ENCODE peak calls at places on chromosome 6, in five cellular contexts. X is IMR-90, Q is fibroblast of pulmonary artery, P is adrenal gland, V is brain microvascular endothelial cell. A is an unnamed sample.

GRCh38 chr6:43705996-43706395 is 18.4 kb upstream of the MRPS18A start:
- DNase-seq in X (peak), Q (peak), P (no peak), V (peak), A (no peak)

GRCh38 chr6:132919476-132919875 is 105.1 kb downstream of the RPS12 start:
- DNase-seq in X (peak), Q (peak), P (peak), V (peak), A (no peak)

GRCh38 chr6:6624269-6624668 is 35.7 kb downstream of the LY86 start:
- DNase-seq in X (no peak), Q (no peak), P (no peak), V (no peak), A (no peak)

GRCh38 chr6:5175635-5176034 is 85.1 kb downstream of the LYRM4 start:
- DNase-seq in X (no peak), Q (no peak), P (no peak), V (no peak), A (no peak)

GRCh38 chr6:36779227-36779626 is 60.0 kb downstream of the CPNE5 start:
- DNase-seq in X (no peak), Q (no peak), P (no peak), V (no peak), A (no peak)

GRCh38 chr6:21500894-21501293 is 92.7 kb upstream of the SOX4 start:
- DNase-seq in X (no peak), Q (no peak), P (no peak), V (no peak), A (no peak)

GRCh38 chr6:106974337-106974998 is at the start of gene CD24:
- DNase-seq in X (no peak), Q (no peak), P (no peak), V (no peak), A (no peak)

GRCh38 chr6:35026434-35027222 is 114.5 kb downstream of the TCP11 start:
- DNase-seq in X (no peak), Q (peak), P (no peak), V (no peak), A (no peak)

GRCh38 chr6:41940759-41941279 is 789 bp downstream of the CCND3 start:
- DNase-seq in X (peak), Q (peak), P (peak), V (no peak), A (no peak)

GRCh38 chr6:21529431-21529830 is 64.1 kb upstream of the SOX4 start:
- DNase-seq in X (no peak), Q (no peak), P (no peak), V (no peak), A (no peak)

GRCh38 chr6:22149501-22150490 is 147.0 kb downstream of the PRL start:
- DNase-seq in X (peak), Q (peak), P (peak), V (peak), A (no peak)

GRCh38 chr6:38215225-38215624 is 395.7 kb downstream of the ZFAND3 start:
- DNase-seq in X (no peak), Q (no peak), P (no peak), V (no peak), A (no peak)

GRCh38 chr6:139522471-139523220 is 148.2 kb upstream of the CITED2 start:
- DNase-seq in X (no peak), Q (no peak), P (no peak), V (no peak), A (no peak)

GRCh38 chr6:79928478-79928998 is 18.8 kb downstream of the ELOVL4 start:
- DNase-seq in X (no peak), Q (no peak), P (no peak), V (no peak), A (no peak)

GRCh38 chr6:111200823-111201134 is 113.5 kb downstream of the SLC16A10 start:
- DNase-seq in X (no peak), Q (no peak), P (no peak), V (no peak), A (no peak)

GRCh38 chr6:77089776-77090175 is 373.5 kb downstream of the HTR1B start:
- DNase-seq in X (peak), Q (peak), P (no peak), V (no peak), A (no peak)

GRCh38 chr6:41470341-41471063 is 75.7 kb upstream of the FOXP4 start:
- DNase-seq in X (no peak), Q (peak), P (peak), V (peak), A (peak)

GRCh38 chr6:36998723-36999466 is 6.6 kb upstream of the FGD2 start:
- DNase-seq in X (no peak), Q (no peak), P (no peak), V (no peak), A (no peak)

GRCh38 chr6:45569210-45569945 is 191.6 kb upstream of the SUPT3H start:
- DNase-seq in X (no peak), Q (no peak), P (no peak), V (no peak), A (no peak)

GRCh38 chr6:54981647-54982046 is 135.1 kb downstream of the FAM83B start:
- DNase-seq in X (peak), Q (no peak), P (no peak), V (peak), A (no peak)

GRCh38 chr6:29829766-29830165 is 2.1 kb downstream of the HLA-G start:
- DNase-seq in X (no peak), Q (no peak), P (no peak), V (no peak), A (no peak)

GRCh38 chr6:29830409-29830808 is 2.8 kb downstream of the HLA-G start:
- DNase-seq in X (no peak), Q (no peak), P (no peak), V (no peak), A (no peak)

GRCh38 chr6:29839917-29840316 is 12.3 kb downstream of the HLA-G start:
- DNase-seq in X (no peak), Q (no peak), P (no peak), V (no peak), A (no peak)

GRCh38 chr6:29831776-29832175 is 4.2 kb downstream of the HLA-G start:
- DNase-seq in X (no peak), Q (no peak), P (no peak), V (no peak), A (no peak)

GRCh38 chr6:29834564-29835436 is 7.2 kb downstream of the HLA-G start:
- DNase-seq in X (no peak), Q (peak), P (peak), V (no peak), A (no peak)
- TF ChIP-seq CTCF in X (peak), Q (peak), P (peak), V (peak), A (peak)

DNA sequence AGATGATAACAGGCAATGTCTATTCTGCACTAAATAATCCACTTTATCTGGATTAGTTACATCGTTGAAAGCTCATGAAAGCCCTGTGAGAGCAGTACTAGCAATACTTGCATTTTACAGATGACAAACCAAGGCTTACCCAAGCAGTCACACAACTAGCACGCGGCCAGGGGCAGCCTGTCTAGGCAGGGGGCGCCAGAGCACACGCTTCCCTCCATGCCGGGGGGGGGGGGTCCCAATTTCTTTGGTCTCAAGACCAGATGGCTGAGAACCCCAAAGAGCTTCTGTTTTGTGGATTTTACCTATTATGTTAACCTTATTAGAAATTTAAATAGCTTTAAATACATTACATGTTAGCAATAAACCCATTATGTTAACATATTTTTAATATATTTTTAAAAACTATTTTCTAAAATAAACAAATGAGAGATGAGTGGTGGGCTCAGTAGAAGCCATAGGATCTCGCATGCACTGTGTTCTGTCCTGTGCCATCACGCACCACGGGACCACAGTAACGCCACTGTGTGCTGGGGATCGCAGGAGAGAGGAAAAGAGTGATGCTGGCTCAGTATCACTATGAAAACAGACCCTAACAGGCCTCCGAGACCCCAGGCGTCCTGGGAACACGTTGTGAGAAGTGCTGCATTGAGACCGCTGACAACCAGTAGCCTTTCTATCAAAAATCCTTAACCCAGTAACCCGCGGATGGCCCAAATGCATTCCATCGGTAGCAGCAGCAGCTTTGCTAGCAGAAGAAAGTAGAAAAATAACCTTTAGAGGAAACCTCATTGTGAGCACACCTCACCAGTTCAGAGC is 5.3 kb upstream of the PRR18 start:
- DNase-seq in X (peak), Q (peak), P (peak), V (no peak), A (no peak)
- TF ChIP-seq CTCF in X (peak), Q (peak), P (peak), V (peak), A (peak)

GRCh38 chr6:12395898-12396297 is 105.7 kb downstream of the EDN1 start:
- DNase-seq in X (no peak), Q (peak), P (no peak), V (no peak), A (no peak)
- TF ChIP-seq CTCF in X (peak), Q (peak), P (peak), V (peak), A (no peak)

GRCh38 chr6:15770347-15771143 is 107.7 kb upstream of the DTNBP1 start:
- DNase-seq in X (peak), Q (peak), P (peak), V (no peak), A (no peak)
- TF ChIP-seq CTCF in X (no peak), Q (no peak), P (no peak), V (no peak), A (no peak)

GRCh38 chr6:14367296-14367695 is 249.7 kb downstream of the CD83 start:
- DNase-seq in X (no peak), Q (no peak), P (no peak), V (no peak), A (no peak)

GRCh38 chr6:14369717-14370116 is 252.1 kb downstream of the CD83 start:
- DNase-seq in X (no peak), Q (no peak), P (no peak), V (no peak), A (no peak)

GRCh38 chr6:14365393-14365792 is 247.8 kb downstream of the CD83 start:
- DNase-seq in X (peak), Q (peak), P (no peak), V (peak), A (no peak)

GRCh38 chr6:14366880-14367279 is 249.3 kb downstream of the CD83 start:
- DNase-seq in X (no peak), Q (no peak), P (no peak), V (no peak), A (no peak)

DNA sequence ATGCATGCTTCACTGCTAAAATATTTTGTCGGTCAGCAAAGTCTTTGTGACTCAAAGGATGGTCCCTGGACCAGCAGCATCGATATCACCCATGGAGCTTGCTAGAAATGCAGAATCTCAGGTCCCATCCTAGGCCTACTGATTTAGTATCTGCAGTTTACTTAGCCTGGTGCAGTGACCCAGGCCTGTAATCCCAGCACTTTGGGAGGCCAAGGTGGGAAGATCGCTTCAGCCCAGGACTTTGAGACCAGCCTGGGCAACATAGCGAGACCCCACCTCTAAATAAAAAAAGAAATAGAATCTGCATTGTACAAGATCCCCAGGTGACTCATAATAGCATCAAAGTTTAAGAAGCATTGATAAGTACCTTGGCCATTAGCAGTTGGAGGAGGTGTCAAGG is 248.7 kb downstream of the CD83 start:
- DNase-seq in X (no peak), Q (no peak), P (no peak), V (no peak), A (no peak)
- TF ChIP-seq CTCF in X (no peak), Q (no peak), P (no peak), V (no peak), A (no peak)

DNA sequence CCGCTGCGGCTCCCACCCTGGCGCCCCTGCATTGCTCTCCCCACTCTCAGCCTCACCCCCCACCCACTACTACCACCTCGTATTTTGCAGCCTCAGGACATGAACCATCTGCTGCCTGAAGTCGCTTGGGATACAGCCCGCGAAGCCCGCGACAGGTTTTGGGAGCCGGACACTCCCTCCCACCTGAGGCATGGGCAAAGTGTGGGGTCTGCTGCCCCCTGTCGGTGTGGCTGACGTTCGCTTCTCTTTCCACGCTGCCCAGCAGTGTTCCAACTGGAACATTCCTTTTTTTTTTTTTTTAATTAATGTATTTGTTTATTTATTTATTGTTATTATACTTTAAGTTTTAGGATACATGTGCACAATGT is 15.3 kb upstream of the LPA start:
- DNase-seq in X (no peak), Q (no peak), P (peak), V (no peak), A (no peak)
- TF ChIP-seq CTCF in X (no peak), Q (no peak), P (no peak), V (peak), A (no peak)

GRCh38 chr6:26569433-26569764 is 27.4 kb upstream of the ABT1 start:
- DNase-seq in X (no peak), Q (no peak), P (no peak), V (no peak), A (no peak)
- TF ChIP-seq CTCF in X (no peak), Q (no peak), P (no peak), V (no peak), A (no peak)

DNA sequence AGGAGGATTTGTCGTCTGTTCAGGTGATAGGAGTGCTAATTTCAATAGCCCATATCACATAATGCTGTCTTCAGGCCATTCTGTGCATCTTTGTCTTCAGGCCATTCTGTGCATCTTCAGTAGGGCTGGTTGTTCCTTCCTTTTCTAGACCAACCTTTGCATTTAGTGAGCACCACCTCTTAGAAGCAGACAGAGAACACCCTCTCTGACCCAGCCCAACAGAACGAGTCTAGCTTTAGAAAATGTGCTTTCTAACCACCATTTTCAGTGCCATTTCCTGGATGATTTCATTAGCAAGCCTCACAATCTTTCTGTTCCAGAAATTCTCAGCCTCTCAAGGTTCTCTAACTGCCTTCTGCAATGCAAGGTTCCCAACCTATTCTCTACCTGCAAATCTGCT is 215.3 kb upstream of the KCNQ5 start:
- DNase-seq in X (no peak), Q (no peak), P (no peak), V (no peak), A (no peak)
- TF ChIP-seq CTCF in X (no peak), Q (no peak), P (no peak), V (no peak), A (no peak)

DNA sequence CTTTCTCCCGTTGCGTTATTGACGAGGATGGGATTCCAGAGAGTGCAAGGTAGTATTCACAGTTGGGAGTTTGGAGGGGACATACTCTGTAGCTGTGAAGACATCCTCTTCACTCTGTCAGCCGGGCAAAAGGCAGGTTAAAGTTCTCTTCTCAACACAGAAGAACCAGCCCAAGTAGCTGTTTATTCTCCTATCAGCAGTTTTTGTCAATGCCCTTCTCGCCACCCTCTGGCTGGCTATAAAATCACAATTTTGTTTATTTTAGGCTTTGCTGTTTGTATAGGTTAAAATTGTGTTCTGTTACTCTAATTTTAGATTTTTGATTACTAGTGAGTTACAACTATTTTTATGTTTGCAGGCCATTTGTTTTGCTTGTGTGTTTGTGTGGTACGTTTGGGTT is 37.9 kb upstream of the MAS1 start:
- DNase-seq in X (no peak), Q (peak), P (no peak), V (no peak), A (no peak)
- TF ChIP-seq CTCF in X (peak), Q (peak), P (peak), V (peak), A (no peak)